ENCODE peak calls at places on chromosome 11, in eight cellular contexts. One of them, this sample, is unnamed.

GRCh38 chr11:57324154-57324885 is 432 bp downstream of the TNKS1BP1 start:
- DNase-seq in HuH-7.5: peak
- DNase-seq in activated CD4-positive, CD25-positive, alpha-beta regulatory T cell treated with anti-CD3 and anti-CD28 coated beads, Interleukin-2, amount 50 U/mL, for 16 hours: no peak
- DNase-seq in Ammon's horn: no peak
- DNase-seq in ACHN: peak
- DNase-seq in iPS-NIHi11: peak
- DNase-seq in activated naive CD4-positive, alpha-beta T cell treated with anti-CD3 and anti-CD28 coated beads, Interleukin-2, amount 10 ng/mL, durations not matched to agents 7 days and 5 days: no peak
- DNase-seq in A549: peak
- DNase-seq in this sample: peak

GRCh38 chr11:95228081-95228859 is 2.7 kb downstream of the SESN3 start:
- DNase-seq in Ammon's horn: no peak
- DNase-seq in ACHN: no peak
- DNase-seq in iPS-NIHi11: no peak
- DNase-seq in A549: no peak
- DNase-seq in HuH-7.5: no peak
- DNase-seq in activated naive CD4-positive, alpha-beta T cell treated with anti-CD3 and anti-CD28 coated beads, Interleukin-2, amount 10 ng/mL, durations not matched to agents 7 days and 5 days: no peak
- DNase-seq in activated CD4-positive, CD25-positive, alpha-beta regulatory T cell treated with anti-CD3 and anti-CD28 coated beads, Interleukin-2, amount 50 U/mL, for 16 hours: no peak
- DNase-seq in this sample: no peak

GRCh38 chr11:27412192-27412691 is 49.2 kb upstream of the CCDC34 start:
- DNase-seq in HuH-7.5: no peak
- DNase-seq in activated naive CD4-positive, alpha-beta T cell treated with anti-CD3 and anti-CD28 coated beads, Interleukin-2, amount 10 ng/mL, durations not matched to agents 7 days and 5 days: no peak
- DNase-seq in A549: no peak
- DNase-seq in Ammon's horn: no peak
- DNase-seq in ACHN: no peak
- DNase-seq in activated CD4-positive, CD25-positive, alpha-beta regulatory T cell treated with anti-CD3 and anti-CD28 coated beads, Interleukin-2, amount 50 U/mL, for 16 hours: no peak
- DNase-seq in iPS-NIHi11: no peak
- DNase-seq in this sample: no peak

GRCh38 chr11:17277024-17277584 is 565 bp downstream of the NUCB2 start:
- DNase-seq in Ammon's horn: peak
- DNase-seq in activated CD4-positive, CD25-positive, alpha-beta regulatory T cell treated with anti-CD3 and anti-CD28 coated beads, Interleukin-2, amount 50 U/mL, for 16 hours: no peak
- DNase-seq in ACHN: peak
- DNase-seq in activated naive CD4-positive, alpha-beta T cell treated with anti-CD3 and anti-CD28 coated beads, Interleukin-2, amount 10 ng/mL, durations not matched to agents 7 days and 5 days: no peak
- DNase-seq in A549: peak
- DNase-seq in HuH-7.5: peak
- DNase-seq in iPS-NIHi11: no peak
- DNase-seq in this sample: peak

GRCh38 chr11:69839516-69839915 is 20.3 kb upstream of the FGF3 start:
- DNase-seq in Ammon's horn: no peak
- DNase-seq in HuH-7.5: no peak
- DNase-seq in iPS-NIHi11: no peak
- DNase-seq in ACHN: no peak
- DNase-seq in A549: no peak
- DNase-seq in activated CD4-positive, CD25-positive, alpha-beta regulatory T cell treated with anti-CD3 and anti-CD28 coated beads, Interleukin-2, amount 50 U/mL, for 16 hours: no peak
- DNase-seq in activated naive CD4-positive, alpha-beta T cell treated with anti-CD3 and anti-CD28 coated beads, Interleukin-2, amount 10 ng/mL, durations not matched to agents 7 days and 5 days: no peak
- DNase-seq in this sample: no peak

GRCh38 chr11:128790200-128790599 is 76.9 kb downstream of the KCNJ1 start:
- DNase-seq in A549: no peak
- DNase-seq in ACHN: no peak
- DNase-seq in activated naive CD4-positive, alpha-beta T cell treated with anti-CD3 and anti-CD28 coated beads, Interleukin-2, amount 10 ng/mL, durations not matched to agents 7 days and 5 days: no peak
- DNase-seq in iPS-NIHi11: no peak
- DNase-seq in HuH-7.5: no peak
- DNase-seq in activated CD4-positive, CD25-positive, alpha-beta regulatory T cell treated with anti-CD3 and anti-CD28 coated beads, Interleukin-2, amount 50 U/mL, for 16 hours: no peak
- DNase-seq in Ammon's horn: peak
- DNase-seq in this sample: peak

GRCh38 chr11:83175815-83176214 is 17.7 kb upstream of the ANKRD42 start:
- DNase-seq in iPS-NIHi11: no peak
- DNase-seq in ACHN: no peak
- DNase-seq in Ammon's horn: no peak
- DNase-seq in HuH-7.5: no peak
- DNase-seq in activated naive CD4-positive, alpha-beta T cell treated with anti-CD3 and anti-CD28 coated beads, Interleukin-2, amount 10 ng/mL, durations not matched to agents 7 days and 5 days: no peak
- DNase-seq in A549: no peak
- DNase-seq in activated CD4-positive, CD25-positive, alpha-beta regulatory T cell treated with anti-CD3 and anti-CD28 coated beads, Interleukin-2, amount 50 U/mL, for 16 hours: no peak
- DNase-seq in this sample: no peak

GRCh38 chr11:34732831-34733230 is 111.9 kb downstream of the EHF start:
- DNase-seq in A549: no peak
- DNase-seq in iPS-NIHi11: no peak
- DNase-seq in activated naive CD4-positive, alpha-beta T cell treated with anti-CD3 and anti-CD28 coated beads, Interleukin-2, amount 10 ng/mL, durations not matched to agents 7 days and 5 days: no peak
- DNase-seq in HuH-7.5: peak
- DNase-seq in Ammon's horn: no peak
- DNase-seq in ACHN: no peak
- DNase-seq in activated CD4-positive, CD25-positive, alpha-beta regulatory T cell treated with anti-CD3 and anti-CD28 coated beads, Interleukin-2, amount 50 U/mL, for 16 hours: no peak
- DNase-seq in this sample: no peak

GRCh38 chr11:129593098-129593497 is 217.4 kb downstream of the BARX2 start:
- DNase-seq in activated CD4-positive, CD25-positive, alpha-beta regulatory T cell treated with anti-CD3 and anti-CD28 coated beads, Interleukin-2, amount 50 U/mL, for 16 hours: no peak
- DNase-seq in HuH-7.5: no peak
- DNase-seq in Ammon's horn: no peak
- DNase-seq in A549: no peak
- DNase-seq in activated naive CD4-positive, alpha-beta T cell treated with anti-CD3 and anti-CD28 coated beads, Interleukin-2, amount 10 ng/mL, durations not matched to agents 7 days and 5 days: no peak
- DNase-seq in iPS-NIHi11: no peak
- DNase-seq in ACHN: no peak
- DNase-seq in this sample: no peak

GRCh38 chr11:117703209-117703608 is 93.8 kb downstream of the DSCAML1 start:
- DNase-seq in HuH-7.5: peak
- DNase-seq in iPS-NIHi11: no peak
- DNase-seq in activated CD4-positive, CD25-positive, alpha-beta regulatory T cell treated with anti-CD3 and anti-CD28 coated beads, Interleukin-2, amount 50 U/mL, for 16 hours: no peak
- DNase-seq in ACHN: no peak
- DNase-seq in activated naive CD4-positive, alpha-beta T cell treated with anti-CD3 and anti-CD28 coated beads, Interleukin-2, amount 10 ng/mL, durations not matched to agents 7 days and 5 days: no peak
- DNase-seq in A549: peak
- DNase-seq in Ammon's horn: no peak
- DNase-seq in this sample: no peak

GRCh38 chr11:119794141-119794665 is 65.2 kb upstream of the NECTIN1 start:
- DNase-seq in ACHN: no peak
- DNase-seq in HuH-7.5: no peak
- DNase-seq in iPS-NIHi11: no peak
- DNase-seq in activated CD4-positive, CD25-positive, alpha-beta regulatory T cell treated with anti-CD3 and anti-CD28 coated beads, Interleukin-2, amount 50 U/mL, for 16 hours: no peak
- DNase-seq in activated naive CD4-positive, alpha-beta T cell treated with anti-CD3 and anti-CD28 coated beads, Interleukin-2, amount 10 ng/mL, durations not matched to agents 7 days and 5 days: no peak
- DNase-seq in Ammon's horn: no peak
- DNase-seq in A549: no peak
- DNase-seq in this sample: no peak

GRCh38 chr11:22539851-22540376 is 85.7 kb downstream of the FANCF start:
- DNase-seq in HuH-7.5: no peak
- DNase-seq in A549: no peak
- DNase-seq in activated naive CD4-positive, alpha-beta T cell treated with anti-CD3 and anti-CD28 coated beads, Interleukin-2, amount 10 ng/mL, durations not matched to agents 7 days and 5 days: no peak
- DNase-seq in iPS-NIHi11: peak
- DNase-seq in activated CD4-positive, CD25-positive, alpha-beta regulatory T cell treated with anti-CD3 and anti-CD28 coated beads, Interleukin-2, amount 50 U/mL, for 16 hours: no peak
- DNase-seq in Ammon's horn: peak
- DNase-seq in ACHN: peak
- DNase-seq in this sample: no peak

GRCh38 chr11:107590460-107591097 is 368 bp upstream of the ELMOD1 start:
- DNase-seq in A549: no peak
- DNase-seq in HuH-7.5: peak
- DNase-seq in iPS-NIHi11: peak
- DNase-seq in ACHN: no peak
- DNase-seq in Ammon's horn: no peak
- DNase-seq in activated CD4-positive, CD25-positive, alpha-beta regulatory T cell treated with anti-CD3 and anti-CD28 coated beads, Interleukin-2, amount 50 U/mL, for 16 hours: no peak
- DNase-seq in activated naive CD4-positive, alpha-beta T cell treated with anti-CD3 and anti-CD28 coated beads, Interleukin-2, amount 10 ng/mL, durations not matched to agents 7 days and 5 days: no peak
- DNase-seq in this sample: no peak

GRCh38 chr11:108871152-108871551 is 206.3 kb downstream of the DDX10 start:
- DNase-seq in iPS-NIHi11: peak
- DNase-seq in HuH-7.5: no peak
- DNase-seq in activated CD4-positive, CD25-positive, alpha-beta regulatory T cell treated with anti-CD3 and anti-CD28 coated beads, Interleukin-2, amount 50 U/mL, for 16 hours: no peak
- DNase-seq in Ammon's horn: peak
- DNase-seq in A549: peak
- DNase-seq in ACHN: peak
- DNase-seq in activated naive CD4-positive, alpha-beta T cell treated with anti-CD3 and anti-CD28 coated beads, Interleukin-2, amount 10 ng/mL, durations not matched to agents 7 days and 5 days: peak
- DNase-seq in this sample: no peak

GRCh38 chr11:39745401-39745800 is 1714.1 kb downstream of the LRRC4C start:
- DNase-seq in iPS-NIHi11: no peak
- DNase-seq in Ammon's horn: no peak
- DNase-seq in activated naive CD4-positive, alpha-beta T cell treated with anti-CD3 and anti-CD28 coated beads, Interleukin-2, amount 10 ng/mL, durations not matched to agents 7 days and 5 days: no peak
- DNase-seq in HuH-7.5: no peak
- DNase-seq in A549: peak
- DNase-seq in ACHN: no peak
- DNase-seq in activated CD4-positive, CD25-positive, alpha-beta regulatory T cell treated with anti-CD3 and anti-CD28 coated beads, Interleukin-2, amount 50 U/mL, for 16 hours: no peak
- DNase-seq in this sample: no peak

GRCh38 chr11:100630898-100631297 is 56.2 kb upstream of the ARHGAP42 start:
- DNase-seq in A549: no peak
- DNase-seq in activated naive CD4-positive, alpha-beta T cell treated with anti-CD3 and anti-CD28 coated beads, Interleukin-2, amount 10 ng/mL, durations not matched to agents 7 days and 5 days: no peak
- DNase-seq in HuH-7.5: no peak
- DNase-seq in Ammon's horn: no peak
- DNase-seq in iPS-NIHi11: no peak
- DNase-seq in activated CD4-positive, CD25-positive, alpha-beta regulatory T cell treated with anti-CD3 and anti-CD28 coated beads, Interleukin-2, amount 50 U/mL, for 16 hours: no peak
- DNase-seq in ACHN: no peak
- DNase-seq in this sample: no peak

GRCh38 chr11:113994077-113994954 is 19.4 kb downstream of the HTR3A start:
- DNase-seq in ACHN: no peak
- DNase-seq in iPS-NIHi11: peak
- DNase-seq in activated CD4-positive, CD25-positive, alpha-beta regulatory T cell treated with anti-CD3 and anti-CD28 coated beads, Interleukin-2, amount 50 U/mL, for 16 hours: no peak
- DNase-seq in HuH-7.5: peak
- DNase-seq in Ammon's horn: no peak
- DNase-seq in activated naive CD4-positive, alpha-beta T cell treated with anti-CD3 and anti-CD28 coated beads, Interleukin-2, amount 10 ng/mL, durations not matched to agents 7 days and 5 days: peak
- DNase-seq in A549: no peak
- DNase-seq in this sample: peak

GRCh38 chr11:13110929-13111812 is 102.1 kb downstream of the RASSF10 start:
- DNase-seq in activated naive CD4-positive, alpha-beta T cell treated with anti-CD3 and anti-CD28 coated beads, Interleukin-2, amount 10 ng/mL, durations not matched to agents 7 days and 5 days: no peak
- DNase-seq in HuH-7.5: no peak
- DNase-seq in activated CD4-positive, CD25-positive, alpha-beta regulatory T cell treated with anti-CD3 and anti-CD28 coated beads, Interleukin-2, amount 50 U/mL, for 16 hours: no peak
- DNase-seq in iPS-NIHi11: no peak
- DNase-seq in A549: peak
- DNase-seq in ACHN: peak
- DNase-seq in Ammon's horn: no peak
- DNase-seq in this sample: no peak

GRCh38 chr11:17547051-17547577 is at the start of gene OTOG:
- DNase-seq in activated naive CD4-positive, alpha-beta T cell treated with anti-CD3 and anti-CD28 coated beads, Interleukin-2, amount 10 ng/mL, durations not matched to agents 7 days and 5 days: no peak
- DNase-seq in A549: no peak
- DNase-seq in HuH-7.5: no peak
- DNase-seq in ACHN: no peak
- DNase-seq in Ammon's horn: no peak
- DNase-seq in iPS-NIHi11: peak
- DNase-seq in activated CD4-positive, CD25-positive, alpha-beta regulatory T cell treated with anti-CD3 and anti-CD28 coated beads, Interleukin-2, amount 50 U/mL, for 16 hours: no peak
- DNase-seq in this sample: no peak

GRCh38 chr11:117662255-117662654 is 134.8 kb downstream of the DSCAML1 start:
- DNase-seq in A549: no peak
- DNase-seq in iPS-NIHi11: no peak
- DNase-seq in activated CD4-positive, CD25-positive, alpha-beta regulatory T cell treated with anti-CD3 and anti-CD28 coated beads, Interleukin-2, amount 50 U/mL, for 16 hours: no peak
- DNase-seq in ACHN: no peak
- DNase-seq in activated naive CD4-positive, alpha-beta T cell treated with anti-CD3 and anti-CD28 coated beads, Interleukin-2, amount 10 ng/mL, durations not matched to agents 7 days and 5 days: no peak
- DNase-seq in Ammon's horn: no peak
- DNase-seq in HuH-7.5: no peak
- DNase-seq in this sample: no peak

GRCh38 chr11:124644426-124645280 is 22.0 kb downstream of the TBRG1 start:
- DNase-seq in activated naive CD4-positive, alpha-beta T cell treated with anti-CD3 and anti-CD28 coated beads, Interleukin-2, amount 10 ng/mL, durations not matched to agents 7 days and 5 days: peak
- DNase-seq in Ammon's horn: peak
- DNase-seq in iPS-NIHi11: peak
- DNase-seq in activated CD4-positive, CD25-positive, alpha-beta regulatory T cell treated with anti-CD3 and anti-CD28 coated beads, Interleukin-2, amount 50 U/mL, for 16 hours: no peak
- DNase-seq in HuH-7.5: peak
- DNase-seq in ACHN: peak
- DNase-seq in A549: peak
- DNase-seq in this sample: peak

GRCh38 chr11:71998649-71999310 is at the start of gene IL18BP:
- DNase-seq in ACHN: no peak
- DNase-seq in Ammon's horn: peak
- DNase-seq in iPS-NIHi11: no peak
- DNase-seq in HuH-7.5: no peak
- DNase-seq in activated CD4-positive, CD25-positive, alpha-beta regulatory T cell treated with anti-CD3 and anti-CD28 coated beads, Interleukin-2, amount 50 U/mL, for 16 hours: no peak
- DNase-seq in activated naive CD4-positive, alpha-beta T cell treated with anti-CD3 and anti-CD28 coated beads, Interleukin-2, amount 10 ng/mL, durations not matched to agents 7 days and 5 days: peak
- DNase-seq in A549: no peak
- DNase-seq in this sample: no peak

GRCh38 chr11:47724041-47724729 is 9.0 kb upstream of the AGBL2 start:
- DNase-seq in activated naive CD4-positive, alpha-beta T cell treated with anti-CD3 and anti-CD28 coated beads, Interleukin-2, amount 10 ng/mL, durations not matched to agents 7 days and 5 days: no peak
- DNase-seq in activated CD4-positive, CD25-positive, alpha-beta regulatory T cell treated with anti-CD3 and anti-CD28 coated beads, Interleukin-2, amount 50 U/mL, for 16 hours: no peak
- DNase-seq in ACHN: peak
- DNase-seq in A549: peak
- DNase-seq in Ammon's horn: peak
- DNase-seq in iPS-NIHi11: no peak
- DNase-seq in HuH-7.5: peak
- DNase-seq in this sample: peak

GRCh38 chr11:66068923-66069714 is 953 bp upstream of the PACS1 start:
- DNase-seq in activated naive CD4-positive, alpha-beta T cell treated with anti-CD3 and anti-CD28 coated beads, Interleukin-2, amount 10 ng/mL, durations not matched to agents 7 days and 5 days: peak
- DNase-seq in A549: peak
- DNase-seq in activated CD4-positive, CD25-positive, alpha-beta regulatory T cell treated with anti-CD3 and anti-CD28 coated beads, Interleukin-2, amount 50 U/mL, for 16 hours: no peak
- DNase-seq in ACHN: peak
- DNase-seq in iPS-NIHi11: no peak
- DNase-seq in Ammon's horn: peak
- DNase-seq in HuH-7.5: no peak
- DNase-seq in this sample: peak

GRCh38 chr11:134355656-134356055 is 23.9 kb downstream of the GLB1L2 start:
- DNase-seq in Ammon's horn: no peak
- DNase-seq in activated CD4-positive, CD25-positive, alpha-beta regulatory T cell treated with anti-CD3 and anti-CD28 coated beads, Interleukin-2, amount 50 U/mL, for 16 hours: no peak
- DNase-seq in iPS-NIHi11: no peak
- DNase-seq in A549: no peak
- DNase-seq in ACHN: no peak
- DNase-seq in activated naive CD4-positive, alpha-beta T cell treated with anti-CD3 and anti-CD28 coated beads, Interleukin-2, amount 10 ng/mL, durations not matched to agents 7 days and 5 days: no peak
- DNase-seq in HuH-7.5: no peak
- DNase-seq in this sample: no peak

GRCh38 chr11:46849631-46850030 is 3.6 kb upstream of the CKAP5 start:
- DNase-seq in iPS-NIHi11: no peak
- DNase-seq in activated CD4-positive, CD25-positive, alpha-beta regulatory T cell treated with anti-CD3 and anti-CD28 coated beads, Interleukin-2, amount 50 U/mL, for 16 hours: no peak
- DNase-seq in ACHN: no peak
- DNase-seq in Ammon's horn: no peak
- DNase-seq in activated naive CD4-positive, alpha-beta T cell treated with anti-CD3 and anti-CD28 coated beads, Interleukin-2, amount 10 ng/mL, durations not matched to agents 7 days and 5 days: no peak
- DNase-seq in A549: no peak
- DNase-seq in HuH-7.5: no peak
- DNase-seq in this sample: no peak

GRCh38 chr11:9716275-9717039 is 52.6 kb downstream of the SWAP70 start:
- DNase-seq in activated naive CD4-positive, alpha-beta T cell treated with anti-CD3 and anti-CD28 coated beads, Interleukin-2, amount 10 ng/mL, durations not matched to agents 7 days and 5 days: no peak
- DNase-seq in A549: peak
- DNase-seq in activated CD4-positive, CD25-positive, alpha-beta regulatory T cell treated with anti-CD3 and anti-CD28 coated beads, Interleukin-2, amount 50 U/mL, for 16 hours: no peak
- DNase-seq in HuH-7.5: no peak
- DNase-seq in Ammon's horn: peak
- DNase-seq in iPS-NIHi11: no peak
- DNase-seq in ACHN: no peak
- DNase-seq in this sample: no peak

GRCh38 chr11:63709336-63709735 is 28.0 kb downstream of the RTN3 start:
- DNase-seq in activated CD4-positive, CD25-positive, alpha-beta regulatory T cell treated with anti-CD3 and anti-CD28 coated beads, Interleukin-2, amount 50 U/mL, for 16 hours: no peak
- DNase-seq in iPS-NIHi11: no peak
- DNase-seq in A549: no peak
- DNase-seq in HuH-7.5: no peak
- DNase-seq in Ammon's horn: no peak
- DNase-seq in activated naive CD4-positive, alpha-beta T cell treated with anti-CD3 and anti-CD28 coated beads, Interleukin-2, amount 10 ng/mL, durations not matched to agents 7 days and 5 days: no peak
- DNase-seq in ACHN: no peak
- DNase-seq in this sample: no peak

GRCh38 chr11:40384991-40385390 is 1074.5 kb downstream of the LRRC4C start:
- DNase-seq in A549: no peak
- DNase-seq in HuH-7.5: no peak
- DNase-seq in activated naive CD4-positive, alpha-beta T cell treated with anti-CD3 and anti-CD28 coated beads, Interleukin-2, amount 10 ng/mL, durations not matched to agents 7 days and 5 days: no peak
- DNase-seq in activated CD4-positive, CD25-positive, alpha-beta regulatory T cell treated with anti-CD3 and anti-CD28 coated beads, Interleukin-2, amount 50 U/mL, for 16 hours: no peak
- DNase-seq in Ammon's horn: no peak
- DNase-seq in ACHN: no peak
- DNase-seq in iPS-NIHi11: no peak
- DNase-seq in this sample: no peak

GRCh38 chr11:34214961-34215805 is 109.8 kb downstream of the NAT10 start:
- DNase-seq in A549: peak
- DNase-seq in iPS-NIHi11: no peak
- DNase-seq in activated CD4-positive, CD25-positive, alpha-beta regulatory T cell treated with anti-CD3 and anti-CD28 coated beads, Interleukin-2, amount 50 U/mL, for 16 hours: peak
- DNase-seq in ACHN: peak
- DNase-seq in HuH-7.5: no peak
- DNase-seq in Ammon's horn: no peak
- DNase-seq in activated naive CD4-positive, alpha-beta T cell treated with anti-CD3 and anti-CD28 coated beads, Interleukin-2, amount 10 ng/mL, durations not matched to agents 7 days and 5 days: peak
- DNase-seq in this sample: no peak

GRCh38 chr11:1757861-1758610 is 5.7 kb downstream of the CTSD start:
- DNase-seq in ACHN: no peak
- DNase-seq in activated CD4-positive, CD25-positive, alpha-beta regulatory T cell treated with anti-CD3 and anti-CD28 coated beads, Interleukin-2, amount 50 U/mL, for 16 hours: no peak
- DNase-seq in Ammon's horn: peak
- DNase-seq in activated naive CD4-positive, alpha-beta T cell treated with anti-CD3 and anti-CD28 coated beads, Interleukin-2, amount 10 ng/mL, durations not matched to agents 7 days and 5 days: peak
- DNase-seq in iPS-NIHi11: no peak
- DNase-seq in HuH-7.5: no peak
- DNase-seq in A549: no peak
- DNase-seq in this sample: no peak

GRCh38 chr11:58923300-58923788 is 15.9 kb upstream of the GLYATL1 start:
- DNase-seq in activated CD4-positive, CD25-positive, alpha-beta regulatory T cell treated with anti-CD3 and anti-CD28 coated beads, Interleukin-2, amount 50 U/mL, for 16 hours: no peak
- DNase-seq in Ammon's horn: peak
- DNase-seq in iPS-NIHi11: peak
- DNase-seq in ACHN: peak
- DNase-seq in A549: peak
- DNase-seq in activated naive CD4-positive, alpha-beta T cell treated with anti-CD3 and anti-CD28 coated beads, Interleukin-2, amount 10 ng/mL, durations not matched to agents 7 days and 5 days: peak
- DNase-seq in HuH-7.5: no peak
- DNase-seq in this sample: peak

GRCh38 chr11:66479741-66480115 is 506 bp upstream of the DPP3 start:
- DNase-seq in iPS-NIHi11: no peak
- DNase-seq in A549: no peak
- DNase-seq in activated CD4-positive, CD25-positive, alpha-beta regulatory T cell treated with anti-CD3 and anti-CD28 coated beads, Interleukin-2, amount 50 U/mL, for 16 hours: no peak
- DNase-seq in ACHN: peak
- DNase-seq in HuH-7.5: peak
- DNase-seq in Ammon's horn: no peak
- DNase-seq in activated naive CD4-positive, alpha-beta T cell treated with anti-CD3 and anti-CD28 coated beads, Interleukin-2, amount 10 ng/mL, durations not matched to agents 7 days and 5 days: no peak
- DNase-seq in this sample: peak